ENCODE peak calls at places on chromosomes 12 and 14, in eight cellular contexts. One of them, this sample, is unnamed.

GRCh38 chr14:77071938-77072388 is 26.1 kb upstream of the CIPC start:
- DNase-seq in Karpas-422: no peak
- DNase-seq in thoracic aorta: no peak
- DNase-seq in cardiac muscle cell: no peak
- DNase-seq in body of pancreas: no peak
- DNase-seq in left ventricle myocardium inferior: no peak
- DNase-seq in mucosa of descending colon: no peak
- DNase-seq in endothelial cell of umbilical vein: no peak
- DNase-seq in this sample: no peak

GRCh38 chr14:99775351-99775750 is 17.9 kb upstream of the EML1 start:
- DNase-seq in endothelial cell of umbilical vein: no peak
- DNase-seq in Karpas-422: no peak
- DNase-seq in cardiac muscle cell: no peak
- DNase-seq in thoracic aorta: no peak
- DNase-seq in body of pancreas: no peak
- DNase-seq in left ventricle myocardium inferior: no peak
- DNase-seq in mucosa of descending colon: no peak
- DNase-seq in this sample: no peak

GRCh38 chr12:5140190-5140589 is 96.5 kb downstream of the KCNA5 start:
- DNase-seq in mucosa of descending colon: no peak
- DNase-seq in cardiac muscle cell: no peak
- DNase-seq in left ventricle myocardium inferior: no peak
- DNase-seq in thoracic aorta: no peak
- DNase-seq in Karpas-422: no peak
- DNase-seq in endothelial cell of umbilical vein: no peak
- DNase-seq in body of pancreas: no peak
- DNase-seq in this sample: no peak

GRCh38 chr12:89779090-89779489 is 70.5 kb upstream of the ATP2B1 start:
- DNase-seq in left ventricle myocardium inferior: no peak
- DNase-seq in body of pancreas: no peak
- DNase-seq in endothelial cell of umbilical vein: no peak
- DNase-seq in cardiac muscle cell: no peak
- DNase-seq in Karpas-422: no peak
- DNase-seq in mucosa of descending colon: no peak
- DNase-seq in thoracic aorta: no peak
- DNase-seq in this sample: no peak

GRCh38 chr12:65464930-65465329 is 186.4 kb downstream of the MSRB3 start:
- DNase-seq in left ventricle myocardium inferior: no peak
- DNase-seq in endothelial cell of umbilical vein: peak; percentile 18
- DNase-seq in body of pancreas: peak; percentile 2
- DNase-seq in Karpas-422: no peak
- DNase-seq in mucosa of descending colon: peak; percentile 7
- DNase-seq in cardiac muscle cell: no peak
- DNase-seq in thoracic aorta: peak; percentile 6
- DNase-seq in this sample: peak; percentile 97

GRCh38 chr14:100289916-100290606 is 16.2 kb downstream of the SLC25A29 start:
- DNase-seq in cardiac muscle cell: peak; percentile 74
- DNase-seq in endothelial cell of umbilical vein: no peak
- DNase-seq in Karpas-422: peak; percentile 65
- DNase-seq in left ventricle myocardium inferior: no peak
- DNase-seq in thoracic aorta: no peak
- DNase-seq in mucosa of descending colon: no peak
- DNase-seq in body of pancreas: no peak
- DNase-seq in this sample: no peak

GRCh38 chr14:19947413-19948090 is 16.8 kb downstream of the OR4K1 start:
- DNase-seq in body of pancreas: no peak
- DNase-seq in endothelial cell of umbilical vein: no peak
- DNase-seq in left ventricle myocardium inferior: no peak
- DNase-seq in mucosa of descending colon: no peak
- DNase-seq in Karpas-422: no peak
- DNase-seq in thoracic aorta: no peak
- DNase-seq in cardiac muscle cell: no peak
- DNase-seq in this sample: no peak

GRCh38 chr14:99873653-99874052 is 80.4 kb downstream of the EML1 start:
- DNase-seq in thoracic aorta: no peak
- DNase-seq in Karpas-422: no peak
- DNase-seq in endothelial cell of umbilical vein: no peak
- DNase-seq in left ventricle myocardium inferior: no peak
- DNase-seq in mucosa of descending colon: no peak
- DNase-seq in cardiac muscle cell: no peak
- DNase-seq in body of pancreas: no peak
- DNase-seq in this sample: no peak

GRCh38 chr12:25796523-25797000 is 161.9 kb upstream of the RASSF8 start:
- DNase-seq in thoracic aorta: no peak
- DNase-seq in mucosa of descending colon: no peak
- DNase-seq in body of pancreas: no peak
- DNase-seq in Karpas-422: no peak
- DNase-seq in left ventricle myocardium inferior: no peak
- DNase-seq in endothelial cell of umbilical vein: no peak
- DNase-seq in cardiac muscle cell: peak; percentile 22
- DNase-seq in this sample: no peak

GRCh38 chr12:131735863-131736806 is 25.2 kb downstream of the SFSWAP start:
- DNase-seq in cardiac muscle cell: no peak
- DNase-seq in thoracic aorta: no peak
- DNase-seq in mucosa of descending colon: no peak
- DNase-seq in left ventricle myocardium inferior: no peak
- DNase-seq in body of pancreas: no peak
- DNase-seq in endothelial cell of umbilical vein: no peak
- DNase-seq in Karpas-422: no peak
- DNase-seq in this sample: peak; percentile 4

GRCh38 chr12:82651489-82651888 is 35.2 kb upstream of the TMTC2 start:
- DNase-seq in left ventricle myocardium inferior: no peak
- DNase-seq in endothelial cell of umbilical vein: no peak
- DNase-seq in Karpas-422: no peak
- DNase-seq in cardiac muscle cell: no peak
- DNase-seq in mucosa of descending colon: no peak
- DNase-seq in thoracic aorta: no peak
- DNase-seq in body of pancreas: no peak
- DNase-seq in this sample: no peak

GRCh38 chr14:34199585-34199984 is 248.7 kb upstream of the EGLN3 start:
- DNase-seq in endothelial cell of umbilical vein: no peak
- DNase-seq in left ventricle myocardium inferior: no peak
- DNase-seq in mucosa of descending colon: no peak
- DNase-seq in cardiac muscle cell: no peak
- DNase-seq in thoracic aorta: no peak
- DNase-seq in body of pancreas: no peak
- DNase-seq in Karpas-422: no peak
- DNase-seq in this sample: peak; percentile 66

GRCh38 chr12:117816-118345 is 51.3 kb downstream of the IQSEC3 start:
- DNase-seq in body of pancreas: no peak
- DNase-seq in thoracic aorta: no peak
- DNase-seq in Karpas-422: no peak
- DNase-seq in left ventricle myocardium inferior: no peak
- DNase-seq in cardiac muscle cell: no peak
- DNase-seq in mucosa of descending colon: no peak
- DNase-seq in endothelial cell of umbilical vein: no peak
- DNase-seq in this sample: no peak

GRCh38 chr12:63301311-63301710 is 150.3 kb upstream of the AVPR1A start:
- DNase-seq in mucosa of descending colon: no peak
- DNase-seq in Karpas-422: no peak
- DNase-seq in cardiac muscle cell: no peak
- DNase-seq in left ventricle myocardium inferior: no peak
- DNase-seq in body of pancreas: no peak
- DNase-seq in endothelial cell of umbilical vein: no peak
- DNase-seq in thoracic aorta: no peak
- DNase-seq in this sample: peak; percentile 64

GRCh38 chr12:5034605-5035004 is 9.1 kb upstream of the KCNA5 start:
- DNase-seq in mucosa of descending colon: no peak
- DNase-seq in left ventricle myocardium inferior: no peak
- DNase-seq in cardiac muscle cell: no peak
- DNase-seq in body of pancreas: no peak
- DNase-seq in Karpas-422: no peak
- DNase-seq in endothelial cell of umbilical vein: no peak
- DNase-seq in thoracic aorta: no peak
- DNase-seq in this sample: no peak

GRCh38 chr12:119772431-119772830 is 104.5 kb downstream of the PRKAB1 start:
- DNase-seq in Karpas-422: no peak
- DNase-seq in thoracic aorta: no peak
- DNase-seq in cardiac muscle cell: no peak
- DNase-seq in mucosa of descending colon: no peak
- DNase-seq in left ventricle myocardium inferior: no peak
- DNase-seq in endothelial cell of umbilical vein: no peak
- DNase-seq in body of pancreas: no peak
- DNase-seq in this sample: peak; percentile 31

DNA sequence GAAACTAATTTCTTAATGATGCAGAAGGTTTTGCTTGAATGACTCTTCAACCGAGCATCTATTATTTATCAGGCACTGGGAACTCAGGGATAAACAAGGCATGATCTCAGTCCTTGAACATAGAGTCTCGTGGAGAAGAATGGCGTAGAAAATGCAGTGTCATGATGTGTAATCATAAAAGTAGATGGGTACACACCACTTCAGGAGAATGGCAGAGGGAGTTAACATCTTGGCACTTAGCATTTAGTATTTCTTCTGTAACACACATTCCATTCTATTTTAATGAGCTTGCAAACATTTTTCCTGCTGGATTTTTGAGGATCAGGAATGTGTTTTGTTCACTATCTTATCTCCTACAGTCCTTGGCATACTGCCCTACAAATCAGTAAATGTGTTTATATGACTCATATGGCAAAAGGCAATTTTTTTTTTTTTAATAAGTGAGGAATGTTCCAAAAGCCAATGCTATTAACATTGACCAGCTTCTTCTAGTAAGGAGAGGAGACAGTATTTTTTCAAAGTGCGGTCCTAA is 3.8 kb downstream of the TXNRD1 start:
- DNase-seq in mucosa of descending colon: no peak
- DNase-seq in left ventricle myocardium inferior: no peak
- DNase-seq in Karpas-422: no peak
- DNase-seq in body of pancreas: peak; percentile 43
- DNase-seq in thoracic aorta: no peak
- DNase-seq in cardiac muscle cell: no peak
- DNase-seq in endothelial cell of umbilical vein: peak; percentile 95
- DNase-seq in this sample: peak; percentile 95
- H3K4me3 ChIP-seq in mucosa of descending colon: no peak overlapping the region
- H3K4me3 ChIP-seq in left ventricle myocardium inferior: no peak overlapping the region
- H3K4me3 ChIP-seq in Karpas-422: no peak overlapping the region
- H3K4me3 ChIP-seq in body of pancreas: no peak overlapping the region
- H3K4me3 ChIP-seq in thoracic aorta: peak overlapping the region; percentile 31
- H3K4me3 ChIP-seq in cardiac muscle cell: no peak overlapping the region
- H3K4me3 ChIP-seq in endothelial cell of umbilical vein: no peak overlapping the region
- H3K4me3 ChIP-seq in this sample: peak overlapping the region; percentile 72

DNA sequence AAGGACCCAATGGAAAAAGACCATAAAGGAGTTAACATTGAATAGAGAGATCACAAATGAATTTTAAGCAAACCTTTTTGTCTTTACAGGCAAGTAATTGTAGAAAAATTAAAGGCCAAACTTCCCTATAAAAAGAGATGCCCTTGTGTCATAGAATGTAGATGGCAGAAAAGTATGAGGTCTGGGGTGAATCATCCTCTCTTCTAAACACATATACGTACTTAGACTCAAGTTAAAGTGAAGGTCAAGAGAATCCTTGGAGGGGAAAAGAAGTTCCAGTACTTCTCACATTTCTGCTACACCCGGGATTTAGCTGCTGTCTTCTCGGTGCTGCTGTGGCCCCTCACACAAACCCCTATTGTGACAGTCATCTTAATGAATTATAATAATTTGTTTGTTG is 116.2 kb upstream of the ARID2 start:
- DNase-seq in endothelial cell of umbilical vein: no peak
- DNase-seq in mucosa of descending colon: no peak
- DNase-seq in body of pancreas: no peak
- DNase-seq in thoracic aorta: no peak
- DNase-seq in cardiac muscle cell: no peak
- DNase-seq in left ventricle myocardium inferior: no peak
- DNase-seq in Karpas-422: no peak
- DNase-seq in this sample: peak; percentile 11
- H3K9me3 ChIP-seq in endothelial cell of umbilical vein: no peaks in the 10 kb centered on the region
- H3K9me3 ChIP-seq in mucosa of descending colon: no peaks in the 10 kb centered on the region
- H3K9me3 ChIP-seq in body of pancreas: no peaks in the 10 kb centered on the region
- H3K9me3 ChIP-seq in thoracic aorta: no peaks in the 10 kb centered on the region
- H3K9me3 ChIP-seq in cardiac muscle cell: no peaks in the 10 kb centered on the region
- H3K9me3 ChIP-seq in left ventricle myocardium inferior: no peaks in the 10 kb centered on the region
- H3K9me3 ChIP-seq in Karpas-422: no peaks in the 10 kb centered on the region
- H3K9me3 ChIP-seq in this sample: no peaks in the 10 kb centered on the region

DNA sequence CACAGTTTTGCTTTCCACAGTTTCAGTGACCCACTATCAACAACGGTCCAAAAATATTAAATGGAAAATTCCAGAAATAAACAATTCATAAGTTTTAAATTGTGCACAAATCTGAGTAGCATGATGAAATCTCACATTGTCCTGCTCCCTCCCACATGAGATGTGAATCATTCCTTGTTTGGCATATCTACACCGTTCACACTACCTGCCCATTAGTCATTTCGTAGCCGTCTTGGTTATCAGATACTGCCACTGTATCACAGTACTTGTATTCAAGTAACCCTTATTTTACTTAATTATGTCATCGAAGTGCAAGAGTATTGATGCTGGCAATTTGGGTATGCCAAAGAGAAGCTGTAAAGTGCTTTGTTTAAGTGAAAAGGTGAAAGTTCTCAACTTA is 145.3 kb downstream of the SLC5A8 start:
- DNase-seq in endothelial cell of umbilical vein: no peak
- DNase-seq in Karpas-422: no peak
- DNase-seq in cardiac muscle cell: no peak
- DNase-seq in left ventricle myocardium inferior: no peak
- DNase-seq in thoracic aorta: no peak
- DNase-seq in body of pancreas: no peak
- DNase-seq in mucosa of descending colon: no peak
- DNase-seq in this sample: no peak
- H3K4me3 ChIP-seq in endothelial cell of umbilical vein: no peak overlapping the region
- H3K4me3 ChIP-seq in Karpas-422: no peak overlapping the region
- H3K4me3 ChIP-seq in cardiac muscle cell: no peak overlapping the region
- H3K4me3 ChIP-seq in left ventricle myocardium inferior: no peak overlapping the region
- H3K4me3 ChIP-seq in thoracic aorta: no peak overlapping the region
- H3K4me3 ChIP-seq in body of pancreas: no peak overlapping the region
- H3K4me3 ChIP-seq in mucosa of descending colon: no peak overlapping the region
- H3K4me3 ChIP-seq in this sample: no peak overlapping the region

GRCh38 chr14:106840258-106840657 is 1313.9 kb downstream of the TMEM121 start:
- DNase-seq in body of pancreas: no peak
- DNase-seq in endothelial cell of umbilical vein: no peak
- DNase-seq in left ventricle myocardium inferior: no peak
- DNase-seq in thoracic aorta: no peak
- DNase-seq in cardiac muscle cell: no peak
- DNase-seq in mucosa of descending colon: no peak
- DNase-seq in Karpas-422: peak; percentile 57
- DNase-seq in this sample: no peak

GRCh38 chr14:106843376-106843775 is 1317.0 kb downstream of the TMEM121 start:
- DNase-seq in mucosa of descending colon: no peak
- DNase-seq in cardiac muscle cell: no peak
- DNase-seq in body of pancreas: no peak
- DNase-seq in Karpas-422: peak; percentile 49
- DNase-seq in left ventricle myocardium inferior: no peak
- DNase-seq in endothelial cell of umbilical vein: no peak
- DNase-seq in thoracic aorta: no peak
- DNase-seq in this sample: no peak

GRCh38 chr14:106842687-106843086 is 1316.3 kb downstream of the TMEM121 start:
- DNase-seq in endothelial cell of umbilical vein: no peak
- DNase-seq in mucosa of descending colon: peak; percentile 55
- DNase-seq in left ventricle myocardium inferior: no peak
- DNase-seq in cardiac muscle cell: no peak
- DNase-seq in body of pancreas: peak; percentile 33
- DNase-seq in Karpas-422: no peak
- DNase-seq in thoracic aorta: no peak
- DNase-seq in this sample: no peak

GRCh38 chr14:106843951-106844483 is 1317.6 kb downstream of the TMEM121 start:
- DNase-seq in Karpas-422: peak; percentile 67
- DNase-seq in endothelial cell of umbilical vein: no peak
- DNase-seq in mucosa of descending colon: peak; percentile 76
- DNase-seq in body of pancreas: peak; percentile 79
- DNase-seq in thoracic aorta: no peak
- DNase-seq in left ventricle myocardium inferior: no peak
- DNase-seq in cardiac muscle cell: no peak
- DNase-seq in this sample: no peak

GRCh38 chr14:106841701-106842100 is 1315.3 kb downstream of the TMEM121 start:
- DNase-seq in left ventricle myocardium inferior: no peak
- DNase-seq in mucosa of descending colon: no peak
- DNase-seq in thoracic aorta: no peak
- DNase-seq in endothelial cell of umbilical vein: no peak
- DNase-seq in Karpas-422: no peak
- DNase-seq in body of pancreas: no peak
- DNase-seq in cardiac muscle cell: no peak
- DNase-seq in this sample: peak; percentile 7
- H3K9me3 ChIP-seq in left ventricle myocardium inferior: no peaks in the 10 kb centered on the region
- H3K9me3 ChIP-seq in mucosa of descending colon: no peaks in the 10 kb centered on the region
- H3K9me3 ChIP-seq in thoracic aorta: no peaks in the 10 kb centered on the region
- H3K9me3 ChIP-seq in endothelial cell of umbilical vein: peaks cover 3% of the 10 kb centered on the region
- H3K9me3 ChIP-seq in Karpas-422: no peaks in the 10 kb centered on the region
- H3K9me3 ChIP-seq in body of pancreas: no peaks in the 10 kb centered on the region
- H3K9me3 ChIP-seq in cardiac muscle cell: no peaks in the 10 kb centered on the region
- H3K9me3 ChIP-seq in this sample: no peaks in the 10 kb centered on the region